ENCODE peak calls at places on chromosomes 6 and 20, in nine cellular contexts. Y, V, I, B, K, T, R, E and U are unnamed samples.

GRCh38 chr6:1190361-1190760 is 121.5 kb upstream of the FOXQ1 start:
- DNase-seq in Y (no peak), I (no peak), E (peak), K (peak), V (peak), T (peak), R (peak), B (no peak), U (no peak)

GRCh38 chr6:7338031-7338430 is 25.0 kb upstream of the SSR1 start:
- DNase-seq in E (no peak), B (no peak), T (peak), V (no peak), R (no peak), K (no peak), Y (no peak), I (no peak), U (no peak)

GRCh38 chr20:48639899-48640298 is 187.9 kb downstream of the PREX1 start:
- DNase-seq in E (no peak), T (no peak), K (no peak), V (no peak), I (no peak), Y (no peak), B (no peak), R (no peak), U (no peak)

GRCh38 chr6:11616200-11616611 is 78.7 kb downstream of the TMEM170B start:
- DNase-seq in K (peak), V (peak), Y (no peak), R (no peak), I (no peak), E (peak), B (no peak), T (peak), U (no peak)

GRCh38 chr6:169323221-169323620 is 69.6 kb upstream of the THBS2 start:
- DNase-seq in I (no peak), T (no peak), V (no peak), B (no peak), E (no peak), R (no peak), K (no peak), Y (no peak), U (no peak)

GRCh38 chr20:366042-366718 is 14.4 kb upstream of the TRIB3 start:
- DNase-seq in T (no peak), R (no peak), K (no peak), I (no peak), E (no peak), Y (no peak), B (no peak), V (no peak), U (no peak)

GRCh38 chr6:125970760-125971159 is 14.2 kb downstream of the HINT3 start:
- DNase-seq in T (no peak), R (no peak), V (no peak), K (no peak), B (no peak), I (no peak), E (no peak), Y (no peak), U (no peak)

GRCh38 chr6:81362246-81362645 is 390.2 kb downstream of the TENT5A start:
- DNase-seq in Y (no peak), B (no peak), V (peak), K (peak), T (peak), I (no peak), E (peak), R (no peak), U (no peak)

GRCh38 chr6:41670703-41671360 is 32.6 kb downstream of the MDFI start:
- DNase-seq in K (no peak), Y (no peak), I (no peak), V (no peak), B (no peak), E (no peak), T (no peak), R (no peak), U (no peak)

GRCh38 chr20:62284448-62284847 is 18.3 kb upstream of the ADRM1 start:
- DNase-seq in B (no peak), K (no peak), T (no peak), I (no peak), V (no peak), R (no peak), Y (no peak), E (no peak), U (no peak)

GRCh38 chr20:43528258-43528875 is 20.9 kb downstream of the L3MBTL1 start:
- DNase-seq in E (no peak), V (no peak), R (no peak), K (no peak), Y (no peak), I (no peak), B (no peak), T (no peak), U (no peak)

GRCh38 chr20:34925341-34925740 is 30.3 kb downstream of the GSS start:
- DNase-seq in B (no peak), K (no peak), E (no peak), R (no peak), I (no peak), T (no peak), V (no peak), Y (no peak), U (no peak)

GRCh38 chr6:34478796-34479195 is 12.9 kb downstream of the PACSIN1 start:
- DNase-seq in Y (no peak), B (no peak), T (no peak), I (no peak), R (no peak), E (no peak), K (no peak), V (no peak), U (no peak)

GRCh38 chr6:30075987-30076311 is 380 bp upstream of the RNF39 start:
- DNase-seq in R (no peak), K (no peak), E (no peak), V (no peak), T (no peak), Y (no peak), I (no peak), B (no peak), U (no peak)